ENCODE peak calls at places on chromosome 15, in seven cellular contexts. O, L, T, D, N, A and H are unnamed samples.

GRCh38 chr15:36844453-36845094 is 255.8 kb downstream of the MEIS2 start:
- DNase-seq in O (no peak), N (no peak), T (no peak), A (peak; percentile 12), L (peak; percentile 41), D (peak; percentile 49), H (no peak)

GRCh38 chr15:95196176-95196915 is 965.0 kb downstream of the MCTP2 start:
- DNase-seq in O (no peak), D (no peak), N (no peak), L (no peak), A (no peak), T (no peak), H (no peak)

GRCh38 chr15:45268135-45268534 is 16.1 kb downstream of the SLC28A2 start:
- DNase-seq in N (no peak), A (no peak), L (no peak), T (no peak), O (no peak), D (no peak), H (peak; percentile 20)

GRCh38 chr15:24856397-24857093 is 98.2 kb upstream of the SNRPN start:
- DNase-seq in N (no peak), A (no peak), D (peak; percentile 62), L (no peak), T (no peak), O (no peak), H (no peak)

GRCh38 chr15:33242165-33242564 is 47.7 kb upstream of the FMN1 start:
- DNase-seq in D (peak; percentile 59), L (peak; percentile 51), N (no peak), A (peak; percentile 76), T (no peak), O (no peak), H (no peak)

GRCh38 chr15:63502137-63502801 is 2.1 kb upstream of the USP3 start:
- DNase-seq in T (no peak), L (peak; percentile 47), N (no peak), O (no peak), A (peak; percentile 73), D (peak; percentile 34), H (peak; percentile 52)

GRCh38 chr15:45640610-45641009 is 5.8 kb downstream of the SQOR start:
- DNase-seq in L (peak; percentile 92), N (no peak), A (peak; percentile 98), D (peak; percentile 86), O (no peak), T (no peak), H (no peak)

GRCh38 chr15:88331291-88331690 is 74.8 kb upstream of the NTRK3 start:
- DNase-seq in N (no peak), A (peak; percentile 2), O (no peak), L (peak; percentile 17), T (no peak), D (peak; percentile 2), H (peak; percentile 72)

GRCh38 chr15:68734352-68734751 is 86.3 kb downstream of the ANP32A start:
- DNase-seq in L (no peak), A (no peak), D (no peak), O (no peak), N (no peak), T (no peak), H (no peak)

GRCh38 chr15:90479656-90480055 is 50.1 kb upstream of the CRTC3 start:
- DNase-seq in L (peak; percentile 47), N (no peak), O (no peak), A (no peak), D (peak; percentile 63), T (no peak), H (no peak)

GRCh38 chr15:50463423-50464358 is 39.5 kb downstream of the USP8 start:
- DNase-seq in T (no peak), D (peak; percentile 21), A (peak; percentile 60), O (no peak), L (peak; percentile 80), N (no peak), H (no peak)

GRCh38 chr15:59222106-59222505 is 15.5 kb downstream of the LDHAL6B start:
- DNase-seq in O (no peak), T (no peak), D (peak; percentile 77), N (no peak), L (peak; percentile 87), A (peak; percentile 92), H (no peak)

GRCh38 chr15:88476635-88477038 is 9.1 kb downstream of the MRPS11 start:
- DNase-seq in D (peak; percentile 33), T (peak; percentile 55), L (peak; percentile 47), N (no peak), A (peak; percentile 57), O (no peak), H (peak; percentile 58)

GRCh38 chr15:95574053-95574452 is 756.4 kb upstream of the NR2F2 start:
- DNase-seq in N (no peak), L (no peak), A (no peak), O (no peak), T (no peak), D (no peak), H (no peak)

GRCh38 chr15:28086175-28086703 is 12.9 kb downstream of the OCA2 start:
- DNase-seq in O (no peak), D (peak; percentile 42), N (no peak), T (no peak), A (peak; percentile 62), L (peak; percentile 46), H (peak; percentile 72)

GRCh38 chr15:51076898-51077564 is 17.7 kb downstream of the TNFAIP8L3 start:
- DNase-seq in A (no peak), L (peak; percentile 54), O (peak; percentile 79), D (peak; percentile 89), N (peak; percentile 50), T (peak; percentile 80), H (peak; percentile 70)

GRCh38 chr15:50506121-50506520 is 40.3 kb downstream of the USP50 start:
- DNase-seq in L (no peak), D (no peak), T (no peak), A (no peak), O (no peak), N (no peak), H (no peak)

GRCh38 chr15:71191296-71191695 is 76.0 kb downstream of the THSD4 start:
- DNase-seq in N (no peak), O (no peak), D (no peak), L (peak; percentile 63), T (no peak), A (no peak), H (no peak)

GRCh38 chr15:57692709-57693108 is 13.8 kb upstream of the POLR2M start:
- DNase-seq in L (peak; percentile 43), A (peak; percentile 81), N (no peak), T (no peak), O (no peak), D (peak; percentile 63), H (no peak)

GRCh38 chr15:86213420-86213819 is 133.7 kb downstream of the AGBL1 start:
- DNase-seq in T (no peak), O (no peak), L (no peak), D (no peak), A (no peak), N (no peak), H (no peak)
- TF ChIP-seq CTCF in T (no peak), O (no peak), L (no peak), D (no peak), A (no peak), N (no peak), H (peak; percentile 26)

GRCh38 chr15:70024521-70024920 is 73.2 kb downstream of the TLE3 start:
- DNase-seq in L (no peak), A (no peak), N (no peak), O (no peak), D (no peak), T (no peak), H (no peak)
- H3K4me3 ChIP-seq in L (no peak overlapping the region), A (no peak overlapping the region), N (no peak overlapping the region), O (no peak overlapping the region), D (no peak overlapping the region), T (no peak overlapping the region), H (no peak overlapping the region)

DNA sequence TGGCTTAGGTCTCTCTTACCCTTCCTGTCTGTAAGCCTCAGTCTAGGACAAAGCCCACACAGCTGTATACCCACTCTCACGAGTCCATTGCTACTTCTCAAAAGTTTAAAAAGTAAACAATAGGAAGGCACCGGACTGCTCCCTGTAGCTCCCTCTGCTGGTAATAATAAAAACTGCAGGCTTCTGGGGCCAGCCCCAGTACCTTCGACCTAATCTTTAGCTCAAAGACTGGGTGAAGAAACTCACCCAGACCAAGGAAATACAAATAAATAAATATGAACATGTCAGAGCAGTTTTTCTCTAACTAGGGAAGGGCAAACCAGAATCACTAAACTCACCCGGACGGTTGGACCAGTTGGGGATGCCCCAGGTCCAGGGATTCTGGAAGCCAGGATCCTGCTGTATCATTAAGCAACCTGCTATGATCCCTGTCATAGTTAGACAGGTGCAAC is 5.0 kb downstream of the FAM219B start:
- DNase-seq in D (peak; percentile 63), L (peak; percentile 41), A (peak; percentile 68), O (no peak), N (no peak), T (no peak), H (peak; percentile 70)
- TF ChIP-seq CTCF in D (peak; percentile 89), L (peak; percentile 80), A (peak; percentile 86), O (peak; percentile 69), N (peak; percentile 89), T (peak; percentile 96), H (peak; percentile 74)

GRCh38 chr15:62163847-62164499 is 1.1 kb downstream of the C2CD4B start:
- DNase-seq in A (peak; percentile 17), N (no peak), O (peak; percentile 75), T (no peak), L (no peak), D (no peak), H (no peak)

GRCh38 chr15:62163397-62163796 is 1.7 kb downstream of the C2CD4B start:
- DNase-seq in D (no peak), O (no peak), T (no peak), L (no peak), N (no peak), A (no peak), H (no peak)

GRCh38 chr15:62165029-62165792 is at the start of gene C2CD4B:
- DNase-seq in T (no peak), O (peak; percentile 91), L (no peak), D (no peak), N (no peak), A (peak; percentile 39), H (peak; percentile 42)

GRCh38 chr15:62165793-62166380 is 802 bp upstream of the C2CD4B start:
- DNase-seq in N (no peak), D (no peak), O (no peak), T (no peak), A (peak; percentile 71), L (no peak), H (no peak)

DNA sequence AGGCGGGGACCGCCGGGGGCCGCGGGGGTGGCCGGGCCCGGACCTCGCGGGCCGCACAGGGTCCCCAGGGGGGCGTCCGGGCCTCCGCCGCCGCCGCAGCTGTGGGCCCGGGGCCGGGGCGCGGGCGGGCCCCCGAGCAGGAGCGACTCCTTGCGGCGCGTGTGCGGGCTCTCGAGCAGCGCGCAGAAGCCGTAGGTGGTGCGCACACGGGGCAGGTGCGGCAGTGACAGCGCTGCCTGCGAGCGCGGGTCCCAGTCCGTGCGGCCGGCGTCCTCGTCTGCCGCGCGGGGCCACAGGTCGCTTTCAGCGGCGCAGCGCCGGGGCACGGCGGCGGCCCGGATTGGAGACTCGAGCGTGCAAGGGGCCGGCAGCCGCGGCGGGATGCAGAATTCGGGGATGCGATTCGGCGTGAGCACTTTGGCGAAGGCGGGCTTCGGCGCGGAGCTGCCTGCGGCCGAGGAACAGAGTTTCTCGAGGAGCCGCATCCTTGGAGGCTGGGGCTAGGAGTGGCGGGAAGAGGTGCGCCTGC is 521 bp downstream of the C2CD4B start:
- DNase-seq in L (no peak), N (no peak), D (no peak), A (peak; percentile 12), O (peak; percentile 81), T (no peak), H (peak; percentile 1)
- H3K4me3 ChIP-seq in L (no peak overlapping the region), N (peak overlapping the region; percentile 18), D (no peak overlapping the region), A (peak overlapping the region; percentile 42), O (peak overlapping the region; percentile 43), T (peak overlapping the region; percentile 55), H (no peak overlapping the region)

GRCh38 chr15:40894689-40895308 is 549 bp downstream of the VPS18 start:
- DNase-seq in L (peak; percentile 70), A (peak; percentile 80), N (no peak), T (no peak), D (peak; percentile 68), O (peak; percentile 90), H (peak; percentile 78)
- TF ChIP-seq CTCF in L (peak; percentile 64), A (peak; percentile 76), N (peak; percentile 29), T (peak; percentile 47), D (peak; percentile 66), O (peak; percentile 27), H (peak; percentile 55)